ENCODE peak calls at places on chromosomes 12 and 14, in seven cellular contexts. K, W, I, F, G, O and R are unnamed samples.

GRCh38 chr12:46963977-46964376 is 115.4 kb upstream of the PCED1B start:
- DNase-seq in F (no peak), I (no peak), G (no peak), O (no peak), W (no peak), K (no peak), R (no peak)

GRCh38 chr14:99234982-99235491 is 37.0 kb downstream of the BCL11B start:
- DNase-seq in F (no peak), O (peak; percentile 70), K (no peak), I (no peak), W (no peak), G (no peak), R (peak; percentile 52)

GRCh38 chr12:1666685-1667162 is 24.1 kb upstream of the ADIPOR2 start:
- DNase-seq in K (no peak), G (no peak), W (peak; percentile 73), I (no peak), O (peak; percentile 29), F (no peak), R (no peak)

GRCh38 chr12:48780381-48781025 is 8.4 kb downstream of the ADCY6 start:
- DNase-seq in O (no peak), W (peak; percentile 67), I (no peak), K (no peak), G (no peak), F (no peak), R (no peak)

GRCh38 chr12:48969847-48970701 is 1.5 kb downstream of the WNT10B start:
- DNase-seq in I (no peak), F (no peak), K (no peak), O (peak; percentile 69), W (no peak), G (peak; percentile 51), R (no peak)

GRCh38 chr12:94047781-94048567 is 100.4 kb upstream of the PLXNC1 start:
- DNase-seq in F (no peak), G (no peak), K (no peak), I (no peak), O (no peak), W (no peak), R (no peak)

GRCh38 chr12:47205532-47206449 is 126.0 kb upstream of the AMIGO2 start:
- DNase-seq in I (no peak), W (no peak), G (no peak), O (no peak), F (no peak), K (no peak), R (no peak)

GRCh38 chr14:62081012-62081612 is 318.9 kb downstream of the SNAPC1 start:
- DNase-seq in F (no peak), I (no peak), O (no peak), K (peak; percentile 44), W (no peak), G (no peak), R (no peak)

GRCh38 chr12:115155665-115156645 is 472.0 kb upstream of the TBX3 start:
- DNase-seq in I (no peak), K (no peak), O (no peak), F (no peak), W (no peak), G (no peak), R (no peak)

GRCh38 chr12:123453165-123453564 is 4.8 kb upstream of the SNRNP35 start:
- DNase-seq in O (no peak), F (no peak), I (no peak), G (peak; percentile 30), W (no peak), K (no peak), R (no peak)

GRCh38 chr12:30988086-30988485 is 61.5 kb downstream of the TSPAN11 start:
- DNase-seq in K (no peak), I (no peak), F (no peak), O (no peak), G (no peak), W (no peak), R (no peak)

GRCh38 chr14:68924392-68925158 is 54.5 kb downstream of the ACTN1 start:
- DNase-seq in O (no peak), I (no peak), F (no peak), G (peak; percentile 48), K (no peak), W (no peak), R (no peak)

GRCh38 chr12:93563807-93564538 is 8.5 kb upstream of the SOCS2 start:
- DNase-seq in G (no peak), I (no peak), W (no peak), O (peak; percentile 69), F (no peak), K (no peak), R (no peak)

GRCh38 chr12:14601692-14602091 is 34.0 kb upstream of the PLBD1 start:
- DNase-seq in O (no peak), W (no peak), F (no peak), G (no peak), I (no peak), K (no peak), R (no peak)

GRCh38 chr14:63852271-63852816 is 460 bp upstream of the SYNE2 start:
- DNase-seq in K (no peak), G (no peak), O (no peak), I (no peak), F (no peak), W (no peak), R (no peak)

DNA sequence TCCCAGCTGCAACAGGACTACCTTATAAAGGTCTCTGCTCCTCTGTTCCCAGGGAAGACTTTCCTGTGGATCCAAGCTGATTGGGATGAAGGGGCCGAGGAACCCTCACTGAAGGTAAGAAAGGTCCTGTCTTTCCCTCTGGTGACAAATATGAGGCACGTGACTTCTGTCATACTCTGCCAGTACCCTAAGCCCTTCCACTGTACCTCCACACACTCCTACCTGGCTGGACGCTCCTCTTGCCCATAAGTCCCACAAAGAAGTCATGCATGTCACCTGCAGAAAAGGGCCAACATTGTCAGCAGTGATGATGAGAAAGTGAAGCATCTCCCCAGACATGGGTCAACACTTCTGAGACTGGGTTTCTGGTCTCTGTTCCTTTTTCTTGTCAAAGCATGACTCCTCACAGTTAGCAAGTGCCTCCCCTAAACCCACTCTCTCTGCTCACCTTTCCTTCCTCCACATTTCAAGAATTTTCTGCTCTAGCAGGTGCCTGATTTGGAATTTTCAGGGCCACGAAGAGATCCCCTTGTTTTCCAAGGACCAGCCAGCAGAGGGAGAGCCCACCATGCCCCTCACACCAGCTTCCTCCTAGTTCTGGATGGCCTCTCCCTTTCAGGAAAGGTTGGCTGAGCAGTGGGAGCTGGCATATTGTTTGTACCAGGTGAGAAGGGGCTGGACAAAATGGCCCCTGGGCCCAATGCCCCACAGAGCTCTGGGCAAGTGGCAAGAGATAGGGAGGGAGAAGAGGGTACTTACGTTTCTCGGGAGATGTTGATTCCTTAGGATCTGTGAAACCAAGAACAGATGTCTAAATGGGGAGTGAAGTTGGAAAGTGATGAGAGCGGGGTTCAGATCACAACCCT is 3.5 kb downstream of the TAC3 start:
- DNase-seq in K (no peak), G (no peak), W (no peak), F (no peak), O (no peak), I (no peak), R (no peak)
- TF ChIP-seq CTCF in K (no peak), G (no peak), W (no peak), F (no peak), O (no peak), I (no peak), R (no peak)

DNA sequence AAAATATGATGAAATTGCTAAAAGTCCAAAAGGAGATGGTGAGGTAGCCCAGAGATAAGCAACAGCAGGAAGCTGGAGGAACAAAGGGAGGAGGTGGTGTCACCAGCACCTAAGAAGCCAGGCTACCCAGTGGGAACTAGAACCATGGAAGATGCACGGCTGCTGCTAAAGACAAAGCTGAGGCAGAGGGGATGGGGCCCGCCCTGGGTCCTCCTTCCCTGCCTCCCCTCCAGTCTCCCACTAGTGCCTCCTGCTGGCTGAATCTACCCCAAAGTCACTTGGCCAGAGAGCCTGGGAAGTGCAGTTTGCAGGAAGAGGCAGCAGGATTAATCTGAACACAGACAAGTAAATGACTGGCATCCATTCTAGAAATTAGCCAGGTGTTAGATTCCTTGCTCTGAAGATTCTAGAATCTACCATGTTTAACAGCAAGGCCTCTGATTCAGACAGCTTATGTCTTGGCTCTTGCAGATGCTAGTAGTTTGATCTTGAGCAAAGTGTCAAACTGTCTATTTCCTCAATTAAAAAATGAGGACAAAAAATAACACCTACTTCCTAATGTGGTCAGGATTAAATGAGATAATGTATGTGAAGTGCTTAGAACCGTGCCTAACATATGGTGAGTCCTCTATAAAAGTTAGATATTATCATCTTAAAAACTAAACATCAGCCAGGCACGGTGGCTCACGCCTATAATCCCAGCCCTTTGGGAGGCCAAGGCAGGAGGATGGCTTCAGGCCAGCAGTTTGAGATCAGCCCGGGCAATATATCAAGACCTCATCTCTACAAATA is 5.9 kb upstream of the LRP10 start:
- DNase-seq in W (peak; percentile 48), F (peak; percentile 10), G (peak; percentile 14), I (no peak), O (no peak), K (no peak), R (no peak)
- TF ChIP-seq CTCF in W (no peak), F (no peak), G (no peak), I (no peak), O (peak; percentile 25), K (no peak), R (no peak)

GRCh38 chr14:33285902-33286700 is 347.4 kb downstream of the NPAS3 start:
- DNase-seq in F (no peak), K (no peak), W (no peak), I (no peak), G (no peak), O (no peak), R (no peak)
- TF ChIP-seq CTCF in F (no peak), K (no peak), W (no peak), I (no peak), G (no peak), O (no peak), R (no peak)

GRCh38 chr14:49861581-49861922 is 9.0 kb upstream of the NEMF start:
- DNase-seq in F (peak; percentile 84), W (peak; percentile 69), O (peak; percentile 72), I (peak; percentile 37), K (peak; percentile 42), G (peak; percentile 67), R (peak; percentile 63)
- TF ChIP-seq CTCF in F (no peak), W (no peak), O (no peak), I (no peak), K (no peak), G (no peak), R (no peak)

GRCh38 chr12:113655919-113656318 is 184.2 kb upstream of the LHX5 start:
- DNase-seq in K (no peak), G (no peak), O (no peak), I (no peak), F (no peak), W (no peak), R (no peak)
- TF ChIP-seq CTCF in K (no peak), G (no peak), O (no peak), I (no peak), F (no peak), W (no peak), R (no peak)

DNA sequence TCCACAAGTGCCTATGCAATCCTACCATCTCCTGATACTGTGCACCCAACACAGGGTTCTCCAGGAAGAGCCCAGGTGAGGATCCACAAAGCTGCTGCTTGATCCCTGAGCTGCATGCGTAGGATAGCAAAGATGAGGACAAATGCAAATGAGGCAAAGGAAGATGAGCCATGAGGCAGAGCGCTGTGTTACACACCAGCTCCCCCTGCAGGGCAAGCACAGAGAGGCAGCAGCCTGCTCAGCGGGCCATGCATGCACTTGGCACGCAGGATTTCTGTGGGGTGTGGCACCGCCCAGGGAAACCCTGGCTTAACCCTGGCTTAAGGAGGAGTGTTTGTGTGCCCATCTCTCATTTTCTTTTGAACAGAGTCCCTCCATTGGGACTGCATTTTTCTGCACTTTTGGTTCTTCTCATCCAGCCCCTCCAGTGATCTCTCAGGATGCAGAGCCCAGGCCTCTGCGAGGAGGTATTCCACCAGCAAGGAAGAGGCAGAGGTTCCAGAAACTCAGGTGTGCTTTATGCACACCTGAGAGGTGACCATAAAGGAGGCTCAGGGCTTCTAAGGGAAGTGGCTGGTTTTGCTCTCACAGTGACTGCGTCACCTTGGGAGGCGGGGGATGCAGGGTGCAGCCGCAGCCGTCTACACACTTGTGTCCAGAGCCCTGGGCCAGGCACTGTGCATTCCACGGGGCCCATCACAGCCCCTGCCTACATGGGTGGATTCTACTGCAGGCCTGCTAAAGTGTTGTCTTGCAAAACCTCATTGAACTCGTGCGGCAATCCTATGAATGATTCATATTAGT is 973.3 kb upstream of the TMEM132C start:
- DNase-seq in K (no peak), I (peak; percentile 39), W (peak; percentile 40), G (peak; percentile 55), O (peak; percentile 78), F (no peak), R (peak; percentile 27)
- TF ChIP-seq CTCF in K (no peak), I (peak; percentile 31), W (peak; percentile 77), G (peak; percentile 78), O (peak; percentile 76), F (peak; percentile 36), R (peak; percentile 65)